ENCODE peak calls at places on chromosomes 1 and 21, in four cellular contexts. J, Y, O and Q are unnamed samples.

GRCh38 chr1:184716158-184716557 is 38.5 kb downstream of the EDEM3 start:
- DNase-seq in J (no peak), O (no peak), Y (peak), Q (no peak)

GRCh38 chr1:216997831-216998230 is 274.6 kb upstream of the ESRRG start:
- DNase-seq in Y (no peak), O (no peak), J (no peak), Q (no peak)

GRCh38 chr1:200035397-200035955 is 8.0 kb downstream of the NR5A2 start:
- DNase-seq in J (no peak), O (no peak), Y (no peak), Q (no peak)

GRCh38 chr1:181656491-181656890 is 173.2 kb downstream of the CACNA1E start:
- DNase-seq in J (no peak), Y (no peak), O (no peak), Q (no peak)

GRCh38 chr1:182875889-182876288 is 36.7 kb downstream of the DHX9 start:
- DNase-seq in J (no peak), Y (no peak), O (no peak), Q (no peak)

GRCh38 chr1:33327587-33328325 is 6.9 kb upstream of the A3GALT2 start:
- DNase-seq in O (no peak), Y (peak), J (no peak), Q (no peak)

GRCh38 chr1:55078470-55078869 is 39.1 kb downstream of the PCSK9 start:
- DNase-seq in Y (no peak), J (no peak), O (no peak), Q (no peak)

GRCh38 chr21:35606136-35606535 is 454.2 kb downstream of the SETD4 start:
- DNase-seq in J (no peak), O (no peak), Y (no peak), Q (no peak)

GRCh38 chr1:55443175-55443933 is 228.2 kb upstream of the USP24 start:
- DNase-seq in J (no peak), Y (peak), O (no peak), Q (no peak)

GRCh38 chr1:161038523-161039153 is at the start of gene TSTD1:
- DNase-seq in Y (no peak), J (no peak), O (no peak), Q (peak)

GRCh38 chr1:154863702-154864174 is 6.3 kb downstream of the KCNN3 start:
- DNase-seq in O (peak), J (no peak), Y (peak), Q (peak)

GRCh38 chr21:40120944-40121575 is 253.8 kb downstream of the PCP4 start:
- DNase-seq in Y (peak), O (no peak), J (no peak), Q (peak)

GRCh38 chr1:2279210-2279639 is 51.1 kb downstream of the SKI start:
- DNase-seq in O (no peak), J (peak), Y (peak), Q (no peak)

GRCh38 chr1:40232444-40232843 is 15.3 kb upstream of the TMCO2 start:
- DNase-seq in Y (no peak), O (peak), J (no peak), Q (peak)

GRCh38 chr1:181100015-181100905 is 11.8 kb downstream of the IER5 start:
- DNase-seq in J (no peak), O (no peak), Y (no peak), Q (no peak)

GRCh38 chr1:230215049-230215448 is 148.0 kb downstream of the GALNT2 start:
- DNase-seq in J (no peak), O (no peak), Y (peak), Q (no peak)

GRCh38 chr1:241592273-241592958 is 47.8 kb downstream of the CHML start:
- DNase-seq in O (peak), J (no peak), Y (peak), Q (peak)

GRCh38 chr1:210246447-210246846 is 13.9 kb downstream of the SERTAD4 start:
- DNase-seq in O (no peak), Y (peak), J (no peak), Q (no peak)

GRCh38 chr1:4170548-4170947 is 270.5 kb upstream of the C1orf174 start:
- DNase-seq in Y (no peak), J (no peak), O (no peak), Q (no peak)

GRCh38 chr1:63902844-63903589 is 129.2 kb downstream of the ROR1 start:
- DNase-seq in Y (peak), O (no peak), J (no peak), Q (no peak)

GRCh38 chr1:94821636-94822305 is 1.6 kb downstream of the SLC44A3 start:
- DNase-seq in Y (no peak), J (no peak), O (no peak), Q (no peak)

GRCh38 chr1:57093122-57093521 is 127.3 kb upstream of the C8B start:
- DNase-seq in Y (no peak), J (no peak), O (no peak), Q (no peak)

GRCh38 chr1:198741744-198742143 is 102.9 kb downstream of the PTPRC start:
- DNase-seq in O (no peak), Y (peak), J (no peak), Q (no peak)

GRCh38 chr1:150789396-150789795 is 18.7 kb downstream of the CTSK start:
- DNase-seq in Y (no peak), J (no peak), O (no peak), Q (no peak)

GRCh38 chr1:64038965-64039926 is 164.2 kb upstream of the UBE2U start:
- DNase-seq in Y (peak), J (no peak), O (no peak), Q (no peak)

GRCh38 chr21:45438391-45439145 is 33.6 kb downstream of the COL18A1 start:
- DNase-seq in Y (no peak), O (no peak), J (no peak), Q (no peak)

GRCh38 chr1:113073457-113073950 is 506 bp downstream of the LRIG2 start:
- DNase-seq in Y (peak), O (no peak), J (peak), Q (peak)

GRCh38 chr1:207845109-207845508 is 65.8 kb downstream of the CD34 start:
- DNase-seq in O (no peak), J (no peak), Y (no peak), Q (no peak)

GRCh38 chr1:35857830-35858229 is 25.2 kb upstream of the AGO1 start:
- DNase-seq in J (no peak), Y (peak), O (no peak), Q (no peak)

GRCh38 chr1:156910309-156910782 is 10.1 kb upstream of the LRRC71 start:
- DNase-seq in O (no peak), J (no peak), Y (no peak), Q (peak)

GRCh38 chr1:119298687-119299086 is 69.9 kb upstream of the HAO2 start:
- DNase-seq in O (no peak), Y (peak), J (no peak), Q (no peak)

GRCh38 chr1:159100589-159100988 is 24.0 kb upstream of the AIM2 start:
- DNase-seq in Y (no peak), J (no peak), O (no peak), Q (no peak)

DNA sequence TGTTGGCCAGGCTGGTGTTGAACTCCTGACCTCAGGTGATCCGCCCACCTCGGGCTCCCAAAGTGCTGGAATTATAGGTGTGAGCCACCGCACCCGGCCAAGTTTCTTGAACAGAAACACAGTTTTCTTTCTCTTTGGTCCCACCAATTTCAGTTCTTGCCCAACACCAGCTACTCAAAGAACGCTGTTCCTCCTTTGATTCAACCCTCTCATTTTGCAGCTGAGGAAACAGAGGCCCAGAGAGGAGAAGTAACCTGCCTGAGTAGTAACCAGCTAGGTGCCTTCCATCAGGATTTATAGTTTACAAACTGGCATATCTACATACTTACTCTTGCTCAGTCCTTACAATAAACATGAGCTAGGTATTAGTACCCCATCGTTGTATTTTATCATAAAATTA is 119.9 kb downstream of the SYF2 start:
- DNase-seq in J (no peak), Y (no peak), O (no peak), Q (no peak)
- TF ChIP-seq CHD1 in J (no peak), Y (no peak), O (no peak), Q (no peak)

GRCh38 chr1:31789259-31790065 is 25.3 kb upstream of the ADGRB2 start:
- DNase-seq in Y (peak), O (peak), J (peak), Q (peak)

GRCh38 chr1:31788825-31789256 is 24.7 kb upstream of the ADGRB2 start:
- DNase-seq in J (no peak), Y (peak), O (peak), Q (no peak)

GRCh38 chr1:31787261-31787660 is 23.1 kb upstream of the ADGRB2 start:
- DNase-seq in J (no peak), Y (no peak), O (no peak), Q (no peak)

GRCh38 chr1:31787786-31788137 is 23.6 kb upstream of the ADGRB2 start:
- DNase-seq in J (no peak), O (no peak), Y (no peak), Q (no peak)

GRCh38 chr1:31788138-31788824 is 24.1 kb upstream of the ADGRB2 start:
- DNase-seq in O (peak), J (peak), Y (peak), Q (peak)
- TF ChIP-seq CHD1 in O (no peak), J (no peak), Y (no peak), Q (peak)

DNA sequence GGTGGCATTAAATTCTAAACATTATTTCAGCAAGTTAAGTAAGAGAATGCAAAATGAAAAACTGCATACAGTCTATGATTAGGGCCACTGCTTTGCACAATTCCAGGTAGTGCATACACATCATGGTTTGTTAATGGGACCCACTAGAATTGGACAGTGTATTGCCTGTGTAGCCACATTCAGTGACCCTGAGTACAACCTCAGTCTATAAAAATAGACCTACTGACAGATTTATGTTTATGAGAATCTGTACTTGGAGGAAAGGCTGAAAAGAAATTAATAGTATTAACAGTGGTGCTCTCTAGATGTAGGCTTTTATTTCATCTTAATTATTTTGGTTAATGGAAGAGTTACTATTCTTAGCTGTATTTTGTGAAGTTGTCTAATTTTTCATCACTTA is 18.8 kb downstream of the UAP1 start:
- DNase-seq in Y (no peak), O (no peak), J (no peak), Q (no peak)
- TF ChIP-seq CHD1 in Y (no peak), O (no peak), J (no peak), Q (no peak)

GRCh38 chr1:85464497-85465098 is 361 bp downstream of the DDAH1 start:
- DNase-seq in Y (peak), O (no peak), J (peak), Q (no peak)
- TF ChIP-seq CHD1 in Y (no peak), O (no peak), J (no peak), Q (no peak)

GRCh38 chr1:236844499-236845271 is 49.6 kb downstream of the MTR start:
- DNase-seq in Y (peak), J (no peak), O (no peak), Q (no peak)
- TF ChIP-seq CHD1 in Y (no peak), J (no peak), O (no peak), Q (no peak)

GRCh38 chr1:22044690-22045420 is 7.7 kb upstream of the CDC42 start:
- DNase-seq in Y (peak), O (no peak), J (no peak), Q (no peak)
- TF ChIP-seq CHD1 in Y (no peak), O (no peak), J (no peak), Q (no peak)